ENCODE peak calls at places on chromosomes 5 and 9, in nine cellular contexts. N, O, K, V, L, X, D, W and M are unnamed samples.

GRCh38 chr9:133515615-133516255 is 9.0 kb downstream of the MYMK start:
- DNase-seq in W (no peak), D (no peak), L (no peak), O (no peak), N (no peak), V (no peak), K (no peak), X (no peak), M (no peak)

GRCh38 chr9:130185494-130186005 is 13.3 kb downstream of the NCS1 start:
- DNase-seq in N (no peak), O (no peak), K (no peak), X (no peak), L (no peak), D (no peak), V (peak), W (no peak), M (no peak)

GRCh38 chr5:146402949-146403348 is 44.2 kb upstream of the TCERG1 start:
- DNase-seq in V (no peak), K (no peak), X (no peak), D (no peak), W (no peak), O (no peak), N (no peak), L (no peak), M (no peak)

GRCh38 chr9:135476561-135476960 is 3.0 kb upstream of the PPP1R26 start:
- DNase-seq in V (no peak), W (no peak), K (no peak), L (no peak), X (no peak), D (no peak), O (no peak), N (no peak), M (no peak)

GRCh38 chr5:59588922-59589321 is 304.6 kb downstream of the PDE4D start:
- DNase-seq in L (no peak), N (no peak), V (peak), X (peak), D (no peak), K (no peak), O (no peak), W (no peak), M (no peak)

GRCh38 chr9:125407974-125408900 is 146.6 kb downstream of the GAPVD1 start:
- DNase-seq in K (peak), V (peak), O (peak), N (peak), W (peak), D (peak), X (peak), L (peak), M (peak)

GRCh38 chr5:76851713-76852369 is 2.0 kb downstream of the S100Z start:
- DNase-seq in X (no peak), W (no peak), K (no peak), L (no peak), N (no peak), V (no peak), D (no peak), O (no peak), M (peak)

GRCh38 chr5:133296624-133297023 is 244.8 kb downstream of the HSPA4 start:
- DNase-seq in W (no peak), V (no peak), O (no peak), D (no peak), L (no peak), N (no peak), X (no peak), K (no peak), M (no peak)

GRCh38 chr5:168366124-168366523 is 74.7 kb downstream of the WWC1 start:
- DNase-seq in N (no peak), O (no peak), V (peak), K (no peak), D (no peak), W (no peak), X (peak), L (no peak), M (no peak)

GRCh38 chr5:170634236-170634990 is 130.6 kb downstream of the KCNIP1 start:
- DNase-seq in W (no peak), V (no peak), L (no peak), O (no peak), D (no peak), N (no peak), K (no peak), X (no peak), M (no peak)

GRCh38 chr9:93137362-93137761 is 3.3 kb upstream of the NINJ1 start:
- DNase-seq in O (no peak), N (no peak), V (no peak), X (no peak), K (no peak), L (no peak), W (no peak), D (no peak), M (no peak)

GRCh38 chr5:110807174-110807573 is 68.4 kb downstream of the SLC25A46 start:
- DNase-seq in X (no peak), N (no peak), V (no peak), W (no peak), D (no peak), L (no peak), K (no peak), O (no peak), M (no peak)

GRCh38 chr5:118529361-118530154 is 458.8 kb downstream of the DTWD2 start:
- DNase-seq in W (no peak), D (no peak), X (no peak), K (no peak), O (no peak), V (no peak), L (no peak), N (no peak), M (no peak)

GRCh38 chr5:6861667-6862066 is 148.4 kb downstream of the TENT4A start:
- DNase-seq in L (no peak), X (no peak), N (no peak), V (no peak), W (no peak), O (no peak), D (no peak), K (no peak), M (no peak)

GRCh38 chr5:96720408-96720807 is 58.2 kb downstream of the CAST start:
- DNase-seq in K (no peak), W (no peak), X (no peak), N (no peak), O (no peak), V (no peak), D (no peak), L (no peak), M (no peak)

GRCh38 chr9:4987996-4988421 is 2.9 kb downstream of the JAK2 start:
- DNase-seq in D (peak), W (peak), O (peak), K (peak), X (peak), N (no peak), V (peak), L (peak), M (peak)

GRCh38 chr9:127035423-127035822 is 87.0 kb downstream of the ANGPTL2 start:
- DNase-seq in X (no peak), L (no peak), K (no peak), W (no peak), O (no peak), D (no peak), N (no peak), V (no peak), M (no peak)